ENCODE peak calls at places on chromosome 19, in seven cellular contexts. S is CD4-positive, alpha-beta memory T cell; W is thoracic aorta; L is ovary; J is WERI-Rb-1; Q is MM.1S; H is AG10803. N is an unnamed sample.

GRCh38 chr19:31260171-31260933 is 88.9 kb downstream of the TSHZ3 start:
- DNase-seq in J (no peak), S (no peak), W (no peak), Q (no peak), H (no peak), L (no peak), N (no peak)

GRCh38 chr19:38665950-38666661 is 18.7 kb downstream of the ACTN4 start:
- DNase-seq in Q (no peak), H (peak; percentile 95), W (no peak), S (no peak), L (no peak), J (no peak), N (no peak)

GRCh38 chr19:35169226-35169995 is 14.9 kb downstream of the FXYD5 start:
- DNase-seq in Q (no peak), L (no peak), S (no peak), H (no peak), J (no peak), W (no peak), N (no peak)

GRCh38 chr19:39590265-39590664 is 12.1 kb upstream of the LGALS13 start:
- DNase-seq in S (no peak), H (no peak), Q (peak; percentile 12), W (no peak), J (no peak), L (no peak), N (peak; percentile 19)

GRCh38 chr19:16661480-16662034 is 618 bp downstream of the TMEM38A start:
- DNase-seq in L (peak; percentile 61), S (no peak), Q (peak; percentile 71), J (peak; percentile 43), W (peak; percentile 23), H (no peak), N (no peak)

GRCh38 chr19:5343848-5344247 is 3.2 kb upstream of the PTPRS start:
- DNase-seq in S (no peak), J (no peak), H (peak; percentile 81), W (no peak), Q (no peak), L (no peak), N (no peak)

GRCh38 chr19:34484328-34484727 is 2.8 kb downstream of the WTIP start:
- DNase-seq in S (no peak), Q (no peak), J (no peak), L (peak; percentile 23), H (no peak), W (no peak), N (no peak)

GRCh38 chr19:31513841-31514240 is 164.6 kb upstream of the TSHZ3 start:
- DNase-seq in H (no peak), L (no peak), W (no peak), Q (no peak), J (no peak), S (no peak), N (no peak)

GRCh38 chr19:3358919-3359849 is 7.2 kb upstream of the NFIC start:
- DNase-seq in J (peak; percentile 49), S (peak; percentile 70), W (no peak), H (peak; percentile 59), Q (peak; percentile 31), L (peak; percentile 82), N (no peak)

GRCh38 chr19:58557253-58558065 is 952 bp downstream of the UBE2M start:
- DNase-seq in L (peak; percentile 40), H (no peak), J (no peak), W (no peak), S (no peak), Q (no peak), N (no peak)

GRCh38 chr19:34269489-34269888 is 15.1 kb downstream of the GARRE1 start:
- DNase-seq in J (no peak), H (no peak), L (no peak), S (peak; percentile 10), W (no peak), Q (no peak), N (no peak)

GRCh38 chr19:21698215-21698614 is 69.2 kb downstream of the ZNF100 start:
- DNase-seq in S (peak; percentile 25), L (no peak), J (no peak), Q (no peak), W (no peak), H (peak; percentile 8), N (peak; percentile 64)

GRCh38 chr19:20482721-20483120 is 82.9 kb downstream of the ZNF737 start:
- DNase-seq in L (no peak), Q (no peak), H (no peak), W (no peak), S (peak; percentile 41), J (peak; percentile 10), N (no peak)

GRCh38 chr19:51751655-51752054 is at the start of gene FPR1:
- DNase-seq in W (no peak), Q (no peak), J (no peak), H (peak; percentile 65), L (no peak), S (no peak), N (no peak)

GRCh38 chr19:7355151-7355845 is 6.6 kb downstream of the ARHGEF18 start:
- DNase-seq in W (no peak), L (peak; percentile 33), S (no peak), H (peak; percentile 48), Q (no peak), J (no peak), N (no peak)

GRCh38 chr19:2517881-2518601 is 42.1 kb downstream of the GADD45B start:
- DNase-seq in W (no peak), J (no peak), L (no peak), H (peak; percentile 9), Q (no peak), S (no peak), N (peak; percentile 17)

GRCh38 chr19:57263244-57263643 is 17.0 kb upstream of the ZNF460 start:
- DNase-seq in S (no peak), J (no peak), L (no peak), W (no peak), Q (no peak), H (no peak), N (no peak)

GRCh38 chr19:33780251-33780650 is 16.4 kb upstream of the KCTD15 start:
- DNase-seq in J (no peak), L (no peak), W (no peak), S (no peak), Q (no peak), H (no peak), N (no peak)

GRCh38 chr19:58579473-58580142 is 6.5 kb upstream of the MZF1 start:
- DNase-seq in S (no peak), H (no peak), W (no peak), L (no peak), J (no peak), Q (no peak), N (no peak)

GRCh38 chr19:10155834-10156233 is 36.1 kb upstream of the EIF3G start:
- DNase-seq in H (no peak), L (no peak), J (no peak), W (no peak), Q (no peak), S (no peak), N (no peak)

GRCh38 chr19:36151144-36152051 is 849 bp downstream of the COX7A1 start:
- DNase-seq in Q (no peak), S (no peak), L (peak; percentile 64), J (no peak), H (no peak), W (peak; percentile 34), N (no peak)

GRCh38 chr19:41859213-41859617 is 840 bp upstream of the RPS19 start:
- DNase-seq in J (no peak), S (no peak), H (no peak), W (no peak), L (no peak), Q (no peak), N (no peak)

GRCh38 chr19:15498156-15498858 is 10.0 kb upstream of the CYP4F22 start:
- DNase-seq in J (no peak), L (no peak), W (no peak), Q (no peak), H (no peak), S (no peak), N (no peak)
- H3K4me3 ChIP-seq in J (no peak overlapping the region), L (no peak overlapping the region), W (no peak overlapping the region), Q (no peak overlapping the region), H (no peak overlapping the region), S (no peak overlapping the region), N (no peak overlapping the region)

DNA sequence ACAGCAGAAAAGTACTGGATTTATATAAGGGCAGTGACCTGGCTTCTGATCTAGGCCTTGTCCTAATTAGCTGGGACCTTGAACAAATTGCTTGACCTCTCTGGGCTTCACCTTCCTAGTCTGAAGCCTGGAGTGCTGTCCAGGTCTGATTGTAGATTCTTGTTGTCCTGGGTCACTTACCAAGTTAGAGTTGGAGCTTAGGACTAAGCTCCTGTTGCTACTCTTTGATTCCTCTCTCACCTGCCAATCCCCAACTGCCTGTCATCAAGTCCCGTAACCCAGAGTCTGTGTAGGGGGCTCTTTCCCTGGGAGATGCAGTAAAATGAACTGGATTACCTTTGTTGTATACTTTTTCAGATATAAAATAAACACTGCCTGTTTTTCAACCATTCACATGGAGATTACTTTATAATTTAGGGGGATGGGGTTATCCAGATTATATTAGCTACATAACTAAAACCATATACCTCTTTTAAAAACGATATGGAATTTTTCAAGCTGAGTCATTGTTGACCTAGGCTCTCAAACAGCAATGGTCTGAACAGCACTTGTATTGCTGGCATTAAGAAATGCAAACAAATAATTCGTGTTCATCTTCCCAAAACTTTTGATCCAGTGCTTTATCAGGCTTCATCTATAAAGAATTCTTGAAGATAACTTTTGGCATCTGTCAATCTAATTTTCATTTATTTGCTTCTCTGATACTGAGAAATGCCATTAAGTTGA is 5.8 kb downstream of the ARHGAP35 start:
- DNase-seq in L (no peak), H (no peak), J (no peak), S (no peak), W (no peak), Q (no peak), N (no peak)
- H3K4me3 ChIP-seq in L (no peak overlapping the region), H (no peak overlapping the region), J (no peak overlapping the region), S (no peak overlapping the region), W (no peak overlapping the region), Q (no peak overlapping the region), N (no peak overlapping the region)

GRCh38 chr19:18065173-18065495 is 21.6 kb downstream of the IL12RB1 start:
- DNase-seq in H (no peak), S (no peak), Q (no peak), L (no peak), J (no peak), W (no peak), N (no peak)
- H3K4me3 ChIP-seq in H (no peak overlapping the region), S (no peak overlapping the region), Q (no peak overlapping the region), L (no peak overlapping the region), J (no peak overlapping the region), W (no peak overlapping the region), N (no peak overlapping the region)

GRCh38 chr19:8505680-8506401 is 3.4 kb upstream of the PRAM1 start:
- DNase-seq in L (peak; percentile 86), J (peak; percentile 91), W (peak; percentile 31), H (peak; percentile 55), S (peak; percentile 63), Q (peak; percentile 55), N (peak; percentile 39)
- H3K4me3 ChIP-seq in L (peak overlapping the region; percentile 45), J (peak overlapping the region; percentile 71), W (peak overlapping the region; percentile 76), H (peak overlapping the region; percentile 62), S (peak overlapping the region; percentile 57), Q (peak overlapping the region; percentile 69), N (peak overlapping the region; percentile 54)

GRCh38 chr19:53553865-53554791 is 16.2 kb downstream of the ZNF331 start:
- DNase-seq in S (peak; percentile 95), Q (no peak), H (peak; percentile 84), J (peak; percentile 79), L (peak; percentile 93), W (peak; percentile 56), N (peak; percentile 75)
- H3K4me3 ChIP-seq in S (peak overlapping the region; percentile 66), Q (no peak overlapping the region), H (peak overlapping the region; percentile 77), J (peak overlapping the region; percentile 63), L (peak overlapping the region; percentile 59), W (peak overlapping the region; percentile 84), N (peak overlapping the region; percentile 65)